ENCODE peak calls at places on chromosomes 13 and 19, in four cellular contexts. Y is kidney epithelial cell, J is OCI-LY7, D is ovary. L is an unnamed sample.

GRCh38 chr19:18775586-18776287 is 15.4 kb downstream of the COMP start:
- DNase-seq in Y (no peak), J (no peak), D (peak), L (no peak)

GRCh38 chr13:43054803-43055802 is 31.7 kb downstream of the DNAJC15 start:
- DNase-seq in Y (peak), J (peak), D (peak), L (peak)

GRCh38 chr13:101624981-101625380 is 172.5 kb downstream of the ITGBL1 start:
- DNase-seq in Y (no peak), J (no peak), D (no peak), L (no peak)

GRCh38 chr13:25468330-25469178 is 96.8 kb downstream of the ATP8A2 start:
- DNase-seq in Y (no peak), J (no peak), D (no peak), L (no peak)

GRCh38 chr13:110463876-110464510 is 97.5 kb downstream of the RAB20 start:
- DNase-seq in Y (no peak), J (no peak), D (no peak), L (no peak)

GRCh38 chr19:2462635-2463421 is 6.1 kb upstream of the LMNB2 start:
- DNase-seq in Y (no peak), J (no peak), D (peak), L (peak)

GRCh38 chr19:42553292-42554045 is 25.2 kb upstream of the CEACAM1 start:
- DNase-seq in Y (peak), J (no peak), D (no peak), L (peak)

GRCh38 chr19:13684021-13684420 is 80.3 kb upstream of the MRI1 start:
- DNase-seq in Y (no peak), J (no peak), D (no peak), L (no peak)

GRCh38 chr13:24341439-24341838 is 32.1 kb downstream of the C1QTNF9 start:
- DNase-seq in Y (no peak), J (no peak), D (no peak), L (peak)

GRCh38 chr13:51902776-51903175 is 41.0 kb downstream of the CCDC70 start:
- DNase-seq in Y (no peak), J (no peak), D (no peak), L (no peak)

GRCh38 chr13:42305503-42305902 is 33.6 kb downstream of the AKAP11 start:
- DNase-seq in Y (no peak), J (no peak), D (no peak), L (no peak)

GRCh38 chr19:46920341-46920740 is 59.5 kb downstream of the ARHGAP35 start:
- DNase-seq in Y (no peak), J (no peak), D (no peak), L (no peak)

GRCh38 chr19:12260861-12261260 is 33.8 kb downstream of the ZNF44 start:
- DNase-seq in Y (no peak), J (no peak), D (no peak), L (no peak)

GRCh38 chr13:20960663-20961309 is 58.2 kb upstream of the XPO4 start:
- DNase-seq in Y (no peak), J (no peak), D (no peak), L (no peak)
- H3K4me3 ChIP-seq in Y (no peak), J (no peak), D (no peak), L (no peak)

GRCh38 chr13:30165791-30166190 is 141.6 kb downstream of the KATNAL1 start:
- DNase-seq in Y (no peak), J (no peak), D (no peak), L (no peak)
- TF ChIP-seq CTCF in Y (no peak), J (no peak), D (no peak), L (no peak)

GRCh38 chr13:44230736-44231135 is 142.9 kb upstream of the SERP2 start:
- DNase-seq in Y (no peak), J (no peak), D (no peak), L (no peak)

GRCh38 chr13:44232729-44233128 is 140.9 kb upstream of the SERP2 start:
- DNase-seq in Y (no peak), J (no peak), D (no peak), L (no peak)

GRCh38 chr13:44229371-44230030 is 144.1 kb upstream of the SERP2 start:
- DNase-seq in Y (no peak), J (no peak), D (no peak), L (no peak)

GRCh38 chr13:44230071-44230470 is 143.6 kb upstream of the SERP2 start:
- DNase-seq in Y (no peak), J (no peak), D (no peak), L (no peak)

GRCh38 chr13:44231786-44232516 is 141.7 kb upstream of the SERP2 start:
- DNase-seq in Y (peak), J (no peak), D (no peak), L (peak)
- H3K4me3 ChIP-seq in Y (no peak), J (no peak), D (no peak), L (no peak)

DNA sequence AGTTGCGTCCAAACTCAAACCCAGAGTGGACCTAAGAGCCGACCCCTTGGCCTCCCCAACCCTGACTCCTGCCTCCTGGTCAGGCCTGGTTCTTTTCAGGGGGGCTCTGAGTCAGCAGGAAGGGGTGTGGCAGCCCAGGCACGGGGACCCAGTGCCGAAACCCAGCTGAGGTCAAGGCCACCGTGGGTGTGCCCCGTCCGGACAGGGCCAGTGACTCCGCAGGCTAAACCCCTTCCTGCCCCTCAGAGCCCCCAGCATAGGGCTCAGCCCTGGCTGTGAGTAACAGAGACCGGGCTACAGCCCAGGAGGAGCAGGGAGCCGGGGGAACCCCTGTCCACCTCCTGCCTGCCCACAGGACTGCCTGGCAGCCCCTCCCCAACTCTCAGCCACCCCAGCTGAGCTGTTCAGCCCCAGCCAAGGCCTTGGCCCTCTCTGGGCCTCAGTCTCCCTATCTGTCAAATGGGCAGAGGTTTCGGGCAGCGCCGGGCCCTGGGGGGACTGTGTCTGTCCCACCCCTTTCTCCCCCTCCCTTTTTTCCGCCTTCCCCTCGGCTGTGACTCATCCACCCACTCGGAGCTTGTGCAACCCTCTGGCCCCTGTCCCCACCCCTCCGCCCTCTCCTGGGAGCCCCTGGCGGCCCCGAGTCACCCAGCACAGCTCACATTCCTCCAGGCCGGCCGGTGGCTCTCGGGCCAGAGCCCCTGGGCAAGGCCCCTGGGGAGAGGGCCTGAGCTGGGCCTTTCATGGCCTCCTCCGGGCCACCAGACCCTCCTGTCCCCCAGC is 8.6 kb downstream of the ZBTB7A start:
- DNase-seq in Y (no peak), J (no peak), D (peak), L (peak)
- TF ChIP-seq CTCF in Y (peak), J (no peak), D (peak), L (peak)

GRCh38 chr19:40803170-40803856 is 4.3 kb downstream of the EGLN2 start:
- DNase-seq in Y (no peak), J (no peak), D (no peak), L (no peak)
- H3K4me3 ChIP-seq in Y (no peak), J (peak), D (no peak), L (peak)